ENCODE peak calls at places on chromosomes 12 and 14, in five cellular contexts. M is H9, L is left lobe of liver, F is mucosa of gallbladder, O is Right ventricle myocardium superior. Z is an unnamed sample.

GRCh38 chr14:92687681-92688433 is 60.6 kb downstream of the LGMN start:
- DNase-seq in F (no peak), L (no peak), M (peak; percentile 53), O (peak; percentile 63), Z (no peak)

GRCh38 chr14:42138406-42138805 is 531.7 kb downstream of the LRFN5 start:
- DNase-seq in O (no peak), L (no peak), F (no peak), M (no peak), Z (no peak)

GRCh38 chr14:99745307-99745951 is 47.8 kb upstream of the EML1 start:
- DNase-seq in F (no peak), M (no peak), L (no peak), O (peak; percentile 30), Z (no peak)

GRCh38 chr12:627863-628805 is 35.1 kb downstream of the NINJ2 start:
- DNase-seq in F (no peak), M (no peak), O (no peak), L (peak; percentile 76), Z (no peak)

GRCh38 chr12:100234591-100235304 is 32.1 kb downstream of the DEPDC4 start:
- DNase-seq in O (no peak), M (no peak), L (no peak), F (no peak), Z (peak; percentile 59)

GRCh38 chr12:23847857-23848256 is 101.6 kb downstream of the SOX5 start:
- DNase-seq in O (no peak), M (no peak), F (no peak), L (no peak), Z (no peak)

GRCh38 chr14:98189944-98190343 is 1082.1 kb downstream of the BCL11B start:
- DNase-seq in F (no peak), M (no peak), O (no peak), L (no peak), Z (no peak)

GRCh38 chr12:128076188-128076587 is 190.8 kb upstream of the TMEM132C start:
- DNase-seq in F (no peak), O (no peak), M (no peak), L (no peak), Z (no peak)

GRCh38 chr14:76705214-76705613 is 56.1 kb upstream of the VASH1 start:
- DNase-seq in M (no peak), F (no peak), O (no peak), L (peak; percentile 32), Z (no peak)